ENCODE peak calls at places on chromosomes 12 and 14, in ten cellular contexts. One of them, this sample, is unnamed.

GRCh38 chr12:30450226-30450625 is 245.4 kb downstream of the IPO8 start:
- DNase-seq in HFFc6: no peak
- DNase-seq in NCI-H460: no peak
- DNase-seq in pancreas: no peak
- DNase-seq in Kasumi-1: no peak
- DNase-seq in naive thymus-derived CD8-positive, alpha-beta T cell: no peak
- DNase-seq in ascending aorta: no peak
- DNase-seq in amniotic stem cell: no peak
- DNase-seq in BE2C: no peak
- DNase-seq in A549: no peak
- DNase-seq in this sample: no peak

GRCh38 chr12:22312336-22312735 is 22.2 kb downstream of the ST8SIA1 start:
- DNase-seq in HFFc6: no peak
- DNase-seq in NCI-H460: no peak
- DNase-seq in pancreas: no peak
- DNase-seq in Kasumi-1: no peak
- DNase-seq in naive thymus-derived CD8-positive, alpha-beta T cell: no peak
- DNase-seq in ascending aorta: no peak
- DNase-seq in amniotic stem cell: no peak
- DNase-seq in BE2C: no peak
- DNase-seq in A549: peak
- DNase-seq in this sample: no peak

GRCh38 chr12:129067482-129067881 is 214.2 kb downstream of the GLT1D1 start:
- DNase-seq in HFFc6: no peak
- DNase-seq in NCI-H460: no peak
- DNase-seq in pancreas: no peak
- DNase-seq in Kasumi-1: no peak
- DNase-seq in naive thymus-derived CD8-positive, alpha-beta T cell: no peak
- DNase-seq in ascending aorta: no peak
- DNase-seq in amniotic stem cell: no peak
- DNase-seq in BE2C: no peak
- DNase-seq in A549: no peak
- DNase-seq in this sample: no peak

GRCh38 chr12:51891843-51892242 is 3.9 kb downstream of the ANKRD33 start:
- DNase-seq in HFFc6: no peak
- DNase-seq in NCI-H460: no peak
- DNase-seq in pancreas: no peak
- DNase-seq in Kasumi-1: peak
- DNase-seq in naive thymus-derived CD8-positive, alpha-beta T cell: no peak
- DNase-seq in ascending aorta: no peak
- DNase-seq in amniotic stem cell: no peak
- DNase-seq in BE2C: no peak
- DNase-seq in A549: no peak
- DNase-seq in this sample: no peak

GRCh38 chr12:13203028-13203922 is 6.7 kb downstream of the EMP1 start:
- DNase-seq in HFFc6: no peak
- DNase-seq in NCI-H460: no peak
- DNase-seq in pancreas: no peak
- DNase-seq in Kasumi-1: no peak
- DNase-seq in naive thymus-derived CD8-positive, alpha-beta T cell: no peak
- DNase-seq in ascending aorta: no peak
- DNase-seq in amniotic stem cell: no peak
- DNase-seq in BE2C: peak
- DNase-seq in A549: peak
- DNase-seq in this sample: no peak

GRCh38 chr14:58887931-58888330 is 250.2 kb downstream of the DACT1 start:
- DNase-seq in HFFc6: no peak
- DNase-seq in NCI-H460: no peak
- DNase-seq in pancreas: no peak
- DNase-seq in Kasumi-1: no peak
- DNase-seq in naive thymus-derived CD8-positive, alpha-beta T cell: no peak
- DNase-seq in ascending aorta: no peak
- DNase-seq in amniotic stem cell: no peak
- DNase-seq in BE2C: no peak
- DNase-seq in A549: no peak
- DNase-seq in this sample: no peak

GRCh38 chr14:73173092-73173735 is 36.9 kb downstream of the PSEN1 start:
- DNase-seq in HFFc6: peak
- DNase-seq in NCI-H460: peak
- DNase-seq in pancreas: no peak
- DNase-seq in Kasumi-1: peak
- DNase-seq in naive thymus-derived CD8-positive, alpha-beta T cell: no peak
- DNase-seq in ascending aorta: no peak
- DNase-seq in amniotic stem cell: peak
- DNase-seq in BE2C: peak
- DNase-seq in A549: peak
- DNase-seq in this sample: no peak

GRCh38 chr12:91138337-91138905 is 27.1 kb upstream of the LUM start:
- DNase-seq in HFFc6: no peak
- DNase-seq in NCI-H460: no peak
- DNase-seq in pancreas: no peak
- DNase-seq in Kasumi-1: no peak
- DNase-seq in naive thymus-derived CD8-positive, alpha-beta T cell: no peak
- DNase-seq in ascending aorta: no peak
- DNase-seq in amniotic stem cell: no peak
- DNase-seq in BE2C: peak
- DNase-seq in A549: no peak
- DNase-seq in this sample: no peak

GRCh38 chr12:48775991-48776649 is 12.8 kb downstream of the ADCY6 start:
- DNase-seq in HFFc6: no peak
- DNase-seq in NCI-H460: no peak
- DNase-seq in pancreas: no peak
- DNase-seq in Kasumi-1: no peak
- DNase-seq in naive thymus-derived CD8-positive, alpha-beta T cell: no peak
- DNase-seq in ascending aorta: no peak
- DNase-seq in amniotic stem cell: no peak
- DNase-seq in BE2C: no peak
- DNase-seq in A549: no peak
- DNase-seq in this sample: no peak

GRCh38 chr12:16228067-16228466 is 49.4 kb downstream of the SLC15A5 start:
- DNase-seq in HFFc6: no peak
- DNase-seq in NCI-H460: no peak
- DNase-seq in pancreas: no peak
- DNase-seq in Kasumi-1: no peak
- DNase-seq in naive thymus-derived CD8-positive, alpha-beta T cell: no peak
- DNase-seq in ascending aorta: no peak
- DNase-seq in amniotic stem cell: no peak
- DNase-seq in BE2C: no peak
- DNase-seq in A549: no peak
- DNase-seq in this sample: no peak

GRCh38 chr14:102427642-102428041 is 64.9 kb downstream of the TECPR2 start:
- DNase-seq in HFFc6: no peak
- DNase-seq in NCI-H460: no peak
- DNase-seq in pancreas: no peak
- DNase-seq in Kasumi-1: no peak
- DNase-seq in naive thymus-derived CD8-positive, alpha-beta T cell: no peak
- DNase-seq in ascending aorta: no peak
- DNase-seq in amniotic stem cell: no peak
- DNase-seq in BE2C: no peak
- DNase-seq in A549: no peak
- DNase-seq in this sample: no peak

GRCh38 chr12:110249716-110250225 is 31.3 kb upstream of the ATP2A2 start:
- DNase-seq in HFFc6: no peak
- DNase-seq in NCI-H460: no peak
- DNase-seq in pancreas: peak
- DNase-seq in Kasumi-1: peak
- DNase-seq in naive thymus-derived CD8-positive, alpha-beta T cell: no peak
- DNase-seq in ascending aorta: no peak
- DNase-seq in amniotic stem cell: no peak
- DNase-seq in BE2C: no peak
- DNase-seq in A549: peak
- DNase-seq in this sample: no peak